ENCODE peak calls at places on chromosomes 12 and 14, in eight cellular contexts. G is transverse colon, R is astrocyte of the cerebellum, K is substantia nigra, Y is NCI-H1105, T is H4, Z is kidney glomerular epithelial cell, U is ascending aorta. E is an unnamed sample.

GRCh38 chr12:13044859-13045384 is 741 bp downstream of the FAM234B start:
- DNase-seq in G (no peak), R (no peak), K (no peak), Y (no peak), T (no peak), Z (no peak), U (no peak), E (no peak)

GRCh38 chr14:51419685-51420084 is 179.6 kb downstream of the TMX1 start:
- DNase-seq in G (no peak), R (no peak), K (no peak), Y (no peak), T (peak), Z (no peak), U (no peak), E (peak)

GRCh38 chr14:34781242-34781641 is 66.8 kb upstream of the CFL2 start:
- DNase-seq in G (no peak), R (peak), K (no peak), Y (no peak), T (no peak), Z (peak), U (no peak), E (peak)

GRCh38 chr12:46160081-46160980 is 108.5 kb downstream of the SLC38A1 start:
- DNase-seq in G (no peak), R (peak), K (no peak), Y (peak), T (peak), Z (peak), U (peak), E (no peak)

GRCh38 chr12:14369322-14369721 is 3.8 kb downstream of the ATF7IP start:
- DNase-seq in G (no peak), R (no peak), K (no peak), Y (no peak), T (no peak), Z (no peak), U (no peak), E (no peak)

GRCh38 chr12:104297477-104298113 is 5.9 kb upstream of the EID3 start:
- DNase-seq in G (no peak), R (no peak), K (no peak), Y (no peak), T (no peak), Z (no peak), U (no peak), E (no peak)

GRCh38 chr12:109462868-109463692 is 14.0 kb downstream of the KCTD10 start:
- DNase-seq in G (peak), R (peak), K (no peak), Y (no peak), T (peak), Z (peak), U (peak), E (no peak)

GRCh38 chr14:104596927-104597351 is 7.6 kb downstream of the TMEM179 start:
- DNase-seq in G (no peak), R (no peak), K (no peak), Y (no peak), T (no peak), Z (no peak), U (no peak), E (no peak)

GRCh38 chr12:107536613-107537012 is 149.0 kb upstream of the PWP1 start:
- DNase-seq in G (no peak), R (peak), K (no peak), Y (no peak), T (no peak), Z (no peak), U (no peak), E (no peak)

GRCh38 chr14:55347040-55347439 is 64.6 kb downstream of the ATG14 start:
- DNase-seq in G (peak), R (no peak), K (no peak), Y (no peak), T (no peak), Z (no peak), U (no peak), E (no peak)

GRCh38 chr14:23670489-23670888 is 34.3 kb downstream of the DHRS2 start:
- DNase-seq in G (no peak), R (no peak), K (no peak), Y (no peak), T (no peak), Z (no peak), U (no peak), E (no peak)

GRCh38 chr14:43539210-43539609 is 967.9 kb downstream of the FSCB start:
- DNase-seq in G (no peak), R (no peak), K (no peak), Y (no peak), T (peak), Z (peak), U (no peak), E (no peak)

GRCh38 chr14:104505085-104506074 is 74.2 kb upstream of the C14orf180 start:
- DNase-seq in G (no peak), R (no peak), K (no peak), Y (no peak), T (no peak), Z (no peak), U (no peak), E (no peak)

GRCh38 chr12:47808574-47809380 is 10.9 kb downstream of the HDAC7 start:
- DNase-seq in G (peak), R (no peak), K (no peak), Y (no peak), T (no peak), Z (no peak), U (no peak), E (peak)

GRCh38 chr12:112792306-112792705 is 758 bp downstream of the RPH3A start:
- DNase-seq in G (no peak), R (no peak), K (no peak), Y (peak), T (no peak), Z (no peak), U (no peak), E (no peak)

GRCh38 chr14:100604126-100604501 is 16.9 kb upstream of the BEGAIN start:
- DNase-seq in G (peak), R (no peak), K (no peak), Y (no peak), T (no peak), Z (no peak), U (no peak), E (no peak)

GRCh38 chr12:110071967-110072366 is 23.6 kb upstream of the C12orf76 start:
- DNase-seq in G (no peak), R (no peak), K (no peak), Y (no peak), T (no peak), Z (no peak), U (no peak), E (no peak)

GRCh38 chr12:2641209-2641608 is 153.6 kb upstream of the FKBP4 start:
- DNase-seq in G (peak), R (no peak), K (no peak), Y (no peak), T (peak), Z (no peak), U (peak), E (peak)

GRCh38 chr14:102390486-102390885 is 27.7 kb downstream of the TECPR2 start:
- DNase-seq in G (no peak), R (peak), K (no peak), Y (no peak), T (no peak), Z (no peak), U (no peak), E (no peak)

GRCh38 chr14:100271247-100271939 is 32.4 kb downstream of the YY1 start:
- DNase-seq in G (peak), R (peak), K (no peak), Y (no peak), T (no peak), Z (no peak), U (no peak), E (peak)

GRCh38 chr14:51443195-51444018 is 203.4 kb downstream of the TMX1 start:
- DNase-seq in G (no peak), R (no peak), K (no peak), Y (no peak), T (no peak), Z (no peak), U (no peak), E (peak)

GRCh38 chr12:80041071-80041470 is 58.3 kb upstream of the OTOGL start:
- DNase-seq in G (no peak), R (no peak), K (no peak), Y (no peak), T (no peak), Z (peak), U (no peak), E (no peak)

GRCh38 chr12:123271182-123271491 is 519 bp downstream of the CDK2AP1 start:
- DNase-seq in G (peak), R (no peak), K (peak), Y (peak), T (peak), Z (peak), U (peak), E (peak)

GRCh38 chr12:47097276-47097896 is 17.6 kb upstream of the AMIGO2 start:
- DNase-seq in G (no peak), R (no peak), K (no peak), Y (no peak), T (peak), Z (peak), U (no peak), E (no peak)

GRCh38 chr14:104392001-104392395 is 187.6 kb upstream of the C14orf180 start:
- DNase-seq in G (no peak), R (no peak), K (no peak), Y (no peak), T (no peak), Z (no peak), U (no peak), E (no peak)

GRCh38 chr12:76866146-76866545 is 12.7 kb downstream of the CSRP2 start:
- DNase-seq in G (no peak), R (no peak), K (no peak), Y (no peak), T (no peak), Z (no peak), U (no peak), E (no peak)

GRCh38 chr12:104944252-104944651 is 13.8 kb downstream of the SLC41A2 start:
- DNase-seq in G (no peak), R (no peak), K (no peak), Y (no peak), T (no peak), Z (no peak), U (no peak), E (no peak)

GRCh38 chr12:30806989-30807694 is 52.4 kb upstream of the CAPRIN2 start:
- DNase-seq in G (no peak), R (peak), K (no peak), Y (peak), T (peak), Z (peak), U (no peak), E (peak)

GRCh38 chr12:59070534-59070933 is 150.2 kb upstream of the LRIG3 start:
- DNase-seq in G (no peak), R (no peak), K (no peak), Y (no peak), T (no peak), Z (peak), U (no peak), E (no peak)

GRCh38 chr14:88775532-88775931 is 17.2 kb downstream of the EML5 start:
- DNase-seq in G (no peak), R (no peak), K (no peak), Y (no peak), T (no peak), Z (no peak), U (no peak), E (no peak)

GRCh38 chr12:57940052-57940914 is 1.1 kb upstream of the ATP23 start:
- DNase-seq in G (no peak), R (no peak), K (no peak), Y (no peak), T (no peak), Z (no peak), U (no peak), E (no peak)

GRCh38 chr12:63935361-63935760 is 90.9 kb downstream of the SRGAP1 start:
- DNase-seq in G (no peak), R (no peak), K (no peak), Y (no peak), T (no peak), Z (no peak), U (no peak), E (no peak)

GRCh38 chr12:124497039-124497438 is 70.4 kb downstream of the NCOR2 start:
- DNase-seq in G (no peak), R (no peak), K (no peak), Y (no peak), T (no peak), Z (no peak), U (peak), E (no peak)

GRCh38 chr12:115683240-115683765 is 594.2 kb downstream of the MED13L start:
- DNase-seq in G (no peak), R (no peak), K (no peak), Y (no peak), T (no peak), Z (no peak), U (no peak), E (no peak)

GRCh38 chr14:99655521-99655920 is 10.6 kb downstream of the HHIPL1 start:
- DNase-seq in G (no peak), R (no peak), K (no peak), Y (no peak), T (no peak), Z (no peak), U (no peak), E (no peak)

GRCh38 chr14:41891624-41892023 is 284.9 kb downstream of the LRFN5 start:
- DNase-seq in G (no peak), R (no peak), K (no peak), Y (no peak), T (no peak), Z (no peak), U (no peak), E (no peak)

GRCh38 chr14:102239231-102239630 is 65.7 kb downstream of the MOK start:
- DNase-seq in G (no peak), R (no peak), K (no peak), Y (no peak), T (no peak), Z (no peak), U (no peak), E (no peak)

GRCh38 chr12:40099423-40099853 is 6.4 kb downstream of the SLC2A13 start:
- DNase-seq in G (peak), R (no peak), K (no peak), Y (no peak), T (no peak), Z (peak), U (no peak), E (no peak)

GRCh38 chr12:53128780-53129747 is 25.8 kb downstream of the SOAT2 start:
- DNase-seq in G (no peak), R (no peak), K (no peak), Y (no peak), T (no peak), Z (no peak), U (no peak), E (no peak)